ENCODE peak calls at places on chromosomes 16 and 17, in eight cellular contexts. One of them, this sample, is unnamed.

GRCh38 chr16:81544261-81544660 is 99.7 kb downstream of the CMIP start:
- DNase-seq in lung: no peak
- DNase-seq in HFF-Myc: no peak
- DNase-seq in brain pericyte: no peak
- DNase-seq in lower lobe of right lung: peak
- DNase-seq in hepatocyte: no peak
- DNase-seq in GM10248: no peak
- DNase-seq in foreskin fibroblast: no peak
- DNase-seq in this sample: no peak

GRCh38 chr17:81480140-81480917 is 32.3 kb downstream of the ACTG1 start:
- DNase-seq in lung: no peak
- DNase-seq in HFF-Myc: no peak
- DNase-seq in brain pericyte: no peak
- DNase-seq in lower lobe of right lung: no peak
- DNase-seq in hepatocyte: no peak
- DNase-seq in GM10248: no peak
- DNase-seq in foreskin fibroblast: peak
- DNase-seq in this sample: no peak

GRCh38 chr16:17544785-17545184 is 74.0 kb upstream of the XYLT1 start:
- DNase-seq in lung: no peak
- DNase-seq in HFF-Myc: no peak
- DNase-seq in brain pericyte: no peak
- DNase-seq in lower lobe of right lung: no peak
- DNase-seq in hepatocyte: no peak
- DNase-seq in GM10248: no peak
- DNase-seq in foreskin fibroblast: no peak
- DNase-seq in this sample: no peak

GRCh38 chr16:583470-583814 is 6.4 kb upstream of the RAB40C start:
- DNase-seq in lung: no peak
- DNase-seq in HFF-Myc: no peak
- DNase-seq in brain pericyte: no peak
- DNase-seq in lower lobe of right lung: no peak
- DNase-seq in hepatocyte: no peak
- DNase-seq in GM10248: no peak
- DNase-seq in foreskin fibroblast: no peak
- DNase-seq in this sample: no peak

GRCh38 chr16:74611721-74612120 is 4.8 kb upstream of the GLG1 start:
- DNase-seq in lung: no peak
- DNase-seq in HFF-Myc: no peak
- DNase-seq in brain pericyte: no peak
- DNase-seq in lower lobe of right lung: no peak
- DNase-seq in hepatocyte: no peak
- DNase-seq in GM10248: no peak
- DNase-seq in foreskin fibroblast: peak
- DNase-seq in this sample: no peak

GRCh38 chr17:64326420-64327054 is 63.5 kb upstream of the TEX2 start:
- DNase-seq in lung: peak
- DNase-seq in HFF-Myc: no peak
- DNase-seq in brain pericyte: no peak
- DNase-seq in lower lobe of right lung: peak
- DNase-seq in hepatocyte: no peak
- DNase-seq in GM10248: no peak
- DNase-seq in foreskin fibroblast: no peak
- DNase-seq in this sample: no peak

GRCh38 chr16:12255473-12255872 is 278.9 kb downstream of the SNX29 start:
- DNase-seq in lung: no peak
- DNase-seq in HFF-Myc: no peak
- DNase-seq in brain pericyte: no peak
- DNase-seq in lower lobe of right lung: no peak
- DNase-seq in hepatocyte: no peak
- DNase-seq in GM10248: no peak
- DNase-seq in foreskin fibroblast: peak
- DNase-seq in this sample: no peak

GRCh38 chr17:33964344-33964979 is 290.6 kb upstream of the CCL2 start:
- DNase-seq in lung: no peak
- DNase-seq in HFF-Myc: no peak
- DNase-seq in brain pericyte: no peak
- DNase-seq in lower lobe of right lung: no peak
- DNase-seq in hepatocyte: peak
- DNase-seq in GM10248: peak
- DNase-seq in foreskin fibroblast: no peak
- DNase-seq in this sample: no peak

GRCh38 chr17:55814377-55814776 is 63.5 kb downstream of the PCTP start:
- DNase-seq in lung: no peak
- DNase-seq in HFF-Myc: no peak
- DNase-seq in brain pericyte: no peak
- DNase-seq in lower lobe of right lung: no peak
- DNase-seq in hepatocyte: no peak
- DNase-seq in GM10248: no peak
- DNase-seq in foreskin fibroblast: no peak
- DNase-seq in this sample: no peak

GRCh38 chr17:81731271-81731670 is 19.2 kb downstream of the SLC25A10 start:
- DNase-seq in lung: no peak
- DNase-seq in HFF-Myc: no peak
- DNase-seq in brain pericyte: no peak
- DNase-seq in lower lobe of right lung: no peak
- DNase-seq in hepatocyte: peak
- DNase-seq in GM10248: no peak
- DNase-seq in foreskin fibroblast: no peak
- DNase-seq in this sample: no peak

GRCh38 chr16:67098599-67098998 is 11.1 kb upstream of the PHAF1 start:
- DNase-seq in lung: no peak
- DNase-seq in HFF-Myc: no peak
- DNase-seq in brain pericyte: no peak
- DNase-seq in lower lobe of right lung: no peak
- DNase-seq in hepatocyte: no peak
- DNase-seq in GM10248: no peak
- DNase-seq in foreskin fibroblast: no peak
- DNase-seq in this sample: no peak

GRCh38 chr17:58666858-58667267 is 25.0 kb downstream of the TEX14 start:
- DNase-seq in lung: peak
- DNase-seq in HFF-Myc: no peak
- DNase-seq in brain pericyte: no peak
- DNase-seq in lower lobe of right lung: peak
- DNase-seq in hepatocyte: no peak
- DNase-seq in GM10248: no peak
- DNase-seq in foreskin fibroblast: peak
- DNase-seq in this sample: no peak

GRCh38 chr16:87227651-87228015 is 89.6 kb downstream of the C16orf95 start:
- DNase-seq in lung: no peak
- DNase-seq in HFF-Myc: no peak
- DNase-seq in brain pericyte: no peak
- DNase-seq in lower lobe of right lung: no peak
- DNase-seq in hepatocyte: no peak
- DNase-seq in GM10248: no peak
- DNase-seq in foreskin fibroblast: no peak
- DNase-seq in this sample: no peak

GRCh38 chr16:31474778-31475738 is 3.1 kb downstream of the TGFB1I1 start:
- DNase-seq in lung: no peak
- DNase-seq in HFF-Myc: no peak
- DNase-seq in brain pericyte: no peak
- DNase-seq in lower lobe of right lung: no peak
- DNase-seq in hepatocyte: no peak
- DNase-seq in GM10248: no peak
- DNase-seq in foreskin fibroblast: no peak
- DNase-seq in this sample: no peak

GRCh38 chr17:37219876-37220608 is 155.7 kb upstream of the C17orf78 start:
- DNase-seq in lung: no peak
- DNase-seq in HFF-Myc: no peak
- DNase-seq in brain pericyte: no peak
- DNase-seq in lower lobe of right lung: no peak
- DNase-seq in hepatocyte: no peak
- DNase-seq in GM10248: no peak
- DNase-seq in foreskin fibroblast: no peak
- DNase-seq in this sample: no peak

GRCh38 chr16:12679660-12680272 is 123.9 kb downstream of the CPPED1 start:
- DNase-seq in lung: no peak
- DNase-seq in HFF-Myc: no peak
- DNase-seq in brain pericyte: no peak
- DNase-seq in lower lobe of right lung: no peak
- DNase-seq in hepatocyte: no peak
- DNase-seq in GM10248: no peak
- DNase-seq in foreskin fibroblast: peak
- DNase-seq in this sample: no peak

GRCh38 chr16:14608604-14609003 is 21.5 kb downstream of the PARN start:
- DNase-seq in lung: no peak
- DNase-seq in HFF-Myc: no peak
- DNase-seq in brain pericyte: no peak
- DNase-seq in lower lobe of right lung: no peak
- DNase-seq in hepatocyte: no peak
- DNase-seq in GM10248: no peak
- DNase-seq in foreskin fibroblast: no peak
- DNase-seq in this sample: no peak

GRCh38 chr16:88524274-88524972 is 45.8 kb upstream of the ZC3H18 start:
- DNase-seq in lung: no peak
- DNase-seq in HFF-Myc: no peak
- DNase-seq in brain pericyte: no peak
- DNase-seq in lower lobe of right lung: no peak
- DNase-seq in hepatocyte: no peak
- DNase-seq in GM10248: no peak
- DNase-seq in foreskin fibroblast: no peak
- DNase-seq in this sample: no peak

GRCh38 chr16:14296663-14297062 is 225.5 kb downstream of the MRTFB start:
- DNase-seq in lung: no peak
- DNase-seq in HFF-Myc: no peak
- DNase-seq in brain pericyte: no peak
- DNase-seq in lower lobe of right lung: no peak
- DNase-seq in hepatocyte: no peak
- DNase-seq in GM10248: no peak
- DNase-seq in foreskin fibroblast: no peak
- DNase-seq in this sample: no peak

GRCh38 chr16:29702307-29702706 is 23.3 kb downstream of the QPRT start:
- DNase-seq in lung: no peak
- DNase-seq in HFF-Myc: no peak
- DNase-seq in brain pericyte: no peak
- DNase-seq in lower lobe of right lung: no peak
- DNase-seq in hepatocyte: no peak
- DNase-seq in GM10248: no peak
- DNase-seq in foreskin fibroblast: no peak
- DNase-seq in this sample: no peak

GRCh38 chr17:64024215-64024654 is 3.8 kb upstream of the ICAM2 start:
- DNase-seq in lung: no peak
- DNase-seq in HFF-Myc: no peak
- DNase-seq in brain pericyte: no peak
- DNase-seq in lower lobe of right lung: no peak
- DNase-seq in hepatocyte: peak
- DNase-seq in GM10248: no peak
- DNase-seq in foreskin fibroblast: no peak
- DNase-seq in this sample: no peak

GRCh38 chr17:80724723-80725388 is 180.2 kb downstream of the RPTOR start:
- DNase-seq in lung: no peak
- DNase-seq in HFF-Myc: peak
- DNase-seq in brain pericyte: no peak
- DNase-seq in lower lobe of right lung: no peak
- DNase-seq in hepatocyte: peak
- DNase-seq in GM10248: no peak
- DNase-seq in foreskin fibroblast: peak
- DNase-seq in this sample: no peak

GRCh38 chr16:23423496-23424049 is 29.4 kb downstream of the COG7 start:
- DNase-seq in lung: peak
- DNase-seq in HFF-Myc: peak
- DNase-seq in brain pericyte: peak
- DNase-seq in lower lobe of right lung: peak
- DNase-seq in hepatocyte: peak
- DNase-seq in GM10248: no peak
- DNase-seq in foreskin fibroblast: peak
- DNase-seq in this sample: no peak

GRCh38 chr16:87855852-87856715 is 13.2 kb downstream of the SLC7A5 start:
- DNase-seq in lung: no peak
- DNase-seq in HFF-Myc: no peak
- DNase-seq in brain pericyte: peak
- DNase-seq in lower lobe of right lung: peak
- DNase-seq in hepatocyte: peak
- DNase-seq in GM10248: no peak
- DNase-seq in foreskin fibroblast: no peak
- DNase-seq in this sample: no peak

GRCh38 chr17:67068999-67069398 is 24.6 kb downstream of the CACNG1 start:
- DNase-seq in lung: no peak
- DNase-seq in HFF-Myc: no peak
- DNase-seq in brain pericyte: no peak
- DNase-seq in lower lobe of right lung: no peak
- DNase-seq in hepatocyte: no peak
- DNase-seq in GM10248: no peak
- DNase-seq in foreskin fibroblast: no peak
- DNase-seq in this sample: no peak

GRCh38 chr17:79317916-79318315 is 243.3 kb downstream of the ENGASE start:
- DNase-seq in lung: no peak
- DNase-seq in HFF-Myc: no peak
- DNase-seq in brain pericyte: no peak
- DNase-seq in lower lobe of right lung: no peak
- DNase-seq in hepatocyte: no peak
- DNase-seq in GM10248: no peak
- DNase-seq in foreskin fibroblast: no peak
- DNase-seq in this sample: no peak